ENCODE peak calls at places on chromosomes 12 and 14, in four cellular contexts. M is left kidney; O is activated T-cell treated with anti-CD3 and anti-CD28 coated beads, Interleukin-2, amount 50 U/mL, for 48 hours; Z is NCI-H226. N is an unnamed sample.

GRCh38 chr14:99422220-99423010 is 58.2 kb downstream of the SETD3 start:
- DNase-seq in O (no peak), M (no peak), Z (no peak), N (no peak)

GRCh38 chr12:90280033-90280432 is 571.4 kb upstream of the ATP2B1 start:
- DNase-seq in M (no peak), O (no peak), Z (peak; percentile 64), N (no peak)

GRCh38 chr12:126727656-126728055 is 1539.3 kb upstream of the TMEM132C start:
- DNase-seq in M (peak; percentile 39), Z (no peak), O (no peak), N (no peak)

GRCh38 chr14:39033371-39033770 is 69.7 kb downstream of the SEC23A start:
- DNase-seq in O (no peak), Z (no peak), M (no peak), N (no peak)

GRCh38 chr14:37591311-37591940 is 3.6 kb downstream of the FOXA1 start:
- DNase-seq in O (peak; percentile 18), Z (no peak), M (peak; percentile 58), N (peak; percentile 57)

GRCh38 chr14:50830932-50831703 is at the start of gene NIN:
- DNase-seq in Z (peak; percentile 76), M (peak; percentile 95), O (peak; percentile 76), N (peak; percentile 70)

GRCh38 chr14:51873221-51873893 is 12.9 kb downstream of the GNG2 start:
- DNase-seq in O (no peak), Z (peak; percentile 50), M (peak; percentile 45), N (no peak)

GRCh38 chr12:63301311-63301710 is 150.3 kb upstream of the AVPR1A start:
- DNase-seq in Z (no peak), O (no peak), M (no peak), N (no peak)

GRCh38 chr12:107449891-107450290 is 235.7 kb upstream of the PWP1 start:
- DNase-seq in M (no peak), Z (no peak), O (no peak), N (no peak)

N was measured in Peyer's patch.